ENCODE peak calls at places on chromosomes 6 and 20, in nine cellular contexts. One of them, this sample, is unnamed.

GRCh38 chr6:83867527-83868161 is 8.2 kb downstream of the CYB5R4 start:
- DNase-seq in uterus: no peak
- DNase-seq in heart left ventricle: peak; percentile 54
- DNase-seq in kidney epithelial cell: no peak
- DNase-seq in mammary epithelial cell: peak; percentile 95
- DNase-seq in heart right ventricle: no peak
- DNase-seq in body of pancreas: no peak
- DNase-seq in Panc1: peak; percentile 95
- DNase-seq in foreskin fibroblast: peak; percentile 57
- DNase-seq in this sample: peak; percentile 32

GRCh38 chr6:37207903-37208456 is 38.0 kb downstream of the PIM1 start:
- DNase-seq in Panc1: peak; percentile 83
- DNase-seq in heart left ventricle: peak; percentile 80
- DNase-seq in heart right ventricle: peak; percentile 73
- DNase-seq in body of pancreas: peak; percentile 85
- DNase-seq in kidney epithelial cell: peak; percentile 29
- DNase-seq in uterus: peak; percentile 60
- DNase-seq in foreskin fibroblast: peak; percentile 32
- DNase-seq in mammary epithelial cell: peak; percentile 77
- DNase-seq in this sample: peak; percentile 88

GRCh38 chr6:43391448-43392031 is 22.1 kb upstream of the ZNF318 start:
- DNase-seq in mammary epithelial cell: no peak
- DNase-seq in heart right ventricle: no peak
- DNase-seq in heart left ventricle: no peak
- DNase-seq in kidney epithelial cell: no peak
- DNase-seq in Panc1: no peak
- DNase-seq in uterus: no peak
- DNase-seq in foreskin fibroblast: no peak
- DNase-seq in body of pancreas: no peak
- DNase-seq in this sample: no peak

GRCh38 chr6:131657630-131658111 is 20.6 kb downstream of the ENPP3 start:
- DNase-seq in Panc1: no peak
- DNase-seq in mammary epithelial cell: peak; percentile 41
- DNase-seq in heart right ventricle: no peak
- DNase-seq in heart left ventricle: no peak
- DNase-seq in uterus: no peak
- DNase-seq in foreskin fibroblast: peak; percentile 41
- DNase-seq in body of pancreas: no peak
- DNase-seq in kidney epithelial cell: no peak
- DNase-seq in this sample: no peak

GRCh38 chr6:35318200-35318844 is 20.7 kb downstream of the DEF6 start:
- DNase-seq in uterus: peak; percentile 82
- DNase-seq in heart right ventricle: peak; percentile 80
- DNase-seq in heart left ventricle: peak; percentile 82
- DNase-seq in mammary epithelial cell: no peak
- DNase-seq in Panc1: no peak
- DNase-seq in body of pancreas: peak; percentile 88
- DNase-seq in kidney epithelial cell: no peak
- DNase-seq in foreskin fibroblast: peak; percentile 74
- DNase-seq in this sample: peak; percentile 97

GRCh38 chr6:15365273-15365687 is 119.4 kb downstream of the JARID2 start:
- DNase-seq in heart left ventricle: peak; percentile 92
- DNase-seq in heart right ventricle: peak; percentile 89
- DNase-seq in kidney epithelial cell: peak; percentile 23
- DNase-seq in mammary epithelial cell: peak; percentile 84
- DNase-seq in body of pancreas: peak; percentile 50
- DNase-seq in uterus: peak; percentile 51
- DNase-seq in foreskin fibroblast: peak; percentile 79
- DNase-seq in Panc1: no peak
- DNase-seq in this sample: peak; percentile 43

GRCh38 chr6:122400121-122400450 is 634 bp downstream of the HSF2 start:
- DNase-seq in kidney epithelial cell: no peak
- DNase-seq in body of pancreas: no peak
- DNase-seq in uterus: no peak
- DNase-seq in heart right ventricle: peak; percentile 24
- DNase-seq in heart left ventricle: no peak
- DNase-seq in Panc1: no peak
- DNase-seq in foreskin fibroblast: peak; percentile 4
- DNase-seq in mammary epithelial cell: no peak
- DNase-seq in this sample: no peak

GRCh38 chr6:119129148-119129967 is 50.9 kb upstream of the FAM184A start:
- DNase-seq in uterus: no peak
- DNase-seq in body of pancreas: no peak
- DNase-seq in kidney epithelial cell: peak; percentile 31
- DNase-seq in Panc1: peak; percentile 56
- DNase-seq in mammary epithelial cell: peak; percentile 53
- DNase-seq in heart left ventricle: no peak
- DNase-seq in foreskin fibroblast: peak; percentile 58
- DNase-seq in heart right ventricle: peak; percentile 30
- DNase-seq in this sample: no peak

GRCh38 chr6:158142789-158143188 is 25.3 kb downstream of the SERAC1 start:
- DNase-seq in heart right ventricle: no peak
- DNase-seq in uterus: no peak
- DNase-seq in Panc1: peak; percentile 61
- DNase-seq in mammary epithelial cell: peak; percentile 93
- DNase-seq in heart left ventricle: no peak
- DNase-seq in kidney epithelial cell: no peak
- DNase-seq in body of pancreas: peak; percentile 27
- DNase-seq in foreskin fibroblast: peak; percentile 77
- DNase-seq in this sample: no peak

GRCh38 chr6:149470948-149471347 is 13.9 kb downstream of the ZC3H12D start:
- DNase-seq in kidney epithelial cell: no peak
- DNase-seq in Panc1: no peak
- DNase-seq in uterus: no peak
- DNase-seq in mammary epithelial cell: no peak
- DNase-seq in heart left ventricle: no peak
- DNase-seq in foreskin fibroblast: no peak
- DNase-seq in body of pancreas: no peak
- DNase-seq in heart right ventricle: no peak
- DNase-seq in this sample: no peak

GRCh38 chr6:53154794-53155193 is 6.2 kb upstream of the GCM1 start:
- DNase-seq in kidney epithelial cell: no peak
- DNase-seq in body of pancreas: no peak
- DNase-seq in foreskin fibroblast: no peak
- DNase-seq in heart right ventricle: no peak
- DNase-seq in uterus: no peak
- DNase-seq in mammary epithelial cell: no peak
- DNase-seq in Panc1: no peak
- DNase-seq in heart left ventricle: no peak
- DNase-seq in this sample: no peak

GRCh38 chr6:64777941-64778785 is 928.9 kb downstream of the EYS start:
- DNase-seq in Panc1: no peak
- DNase-seq in uterus: no peak
- DNase-seq in body of pancreas: no peak
- DNase-seq in foreskin fibroblast: no peak
- DNase-seq in mammary epithelial cell: no peak
- DNase-seq in heart right ventricle: no peak
- DNase-seq in kidney epithelial cell: no peak
- DNase-seq in heart left ventricle: no peak
- DNase-seq in this sample: no peak

GRCh38 chr6:163707385-163708355 is 293.2 kb downstream of the QKI start:
- DNase-seq in heart left ventricle: no peak
- DNase-seq in Panc1: no peak
- DNase-seq in heart right ventricle: no peak
- DNase-seq in mammary epithelial cell: no peak
- DNase-seq in uterus: no peak
- DNase-seq in foreskin fibroblast: no peak
- DNase-seq in body of pancreas: no peak
- DNase-seq in kidney epithelial cell: no peak
- DNase-seq in this sample: no peak

GRCh38 chr6:13851803-13852202 is 37.4 kb upstream of the MCUR1 start:
- DNase-seq in mammary epithelial cell: no peak
- DNase-seq in heart right ventricle: no peak
- DNase-seq in kidney epithelial cell: no peak
- DNase-seq in uterus: no peak
- DNase-seq in body of pancreas: no peak
- DNase-seq in foreskin fibroblast: no peak
- DNase-seq in heart left ventricle: no peak
- DNase-seq in Panc1: no peak
- DNase-seq in this sample: no peak

GRCh38 chr6:11381801-11382513 is 149.5 kb upstream of the NEDD9 start:
- DNase-seq in body of pancreas: no peak
- DNase-seq in kidney epithelial cell: no peak
- DNase-seq in heart right ventricle: peak; percentile 20
- DNase-seq in mammary epithelial cell: no peak
- DNase-seq in heart left ventricle: peak; percentile 47
- DNase-seq in uterus: no peak
- DNase-seq in foreskin fibroblast: no peak
- DNase-seq in Panc1: no peak
- DNase-seq in this sample: no peak

GRCh38 chr6:111789593-111789992 is 83.7 kb downstream of the FYN start:
- DNase-seq in mammary epithelial cell: no peak
- DNase-seq in uterus: peak; percentile 46
- DNase-seq in kidney epithelial cell: no peak
- DNase-seq in heart left ventricle: peak; percentile 60
- DNase-seq in foreskin fibroblast: peak; percentile 54
- DNase-seq in Panc1: no peak
- DNase-seq in body of pancreas: no peak
- DNase-seq in heart right ventricle: peak; percentile 39
- DNase-seq in this sample: no peak

DNA sequence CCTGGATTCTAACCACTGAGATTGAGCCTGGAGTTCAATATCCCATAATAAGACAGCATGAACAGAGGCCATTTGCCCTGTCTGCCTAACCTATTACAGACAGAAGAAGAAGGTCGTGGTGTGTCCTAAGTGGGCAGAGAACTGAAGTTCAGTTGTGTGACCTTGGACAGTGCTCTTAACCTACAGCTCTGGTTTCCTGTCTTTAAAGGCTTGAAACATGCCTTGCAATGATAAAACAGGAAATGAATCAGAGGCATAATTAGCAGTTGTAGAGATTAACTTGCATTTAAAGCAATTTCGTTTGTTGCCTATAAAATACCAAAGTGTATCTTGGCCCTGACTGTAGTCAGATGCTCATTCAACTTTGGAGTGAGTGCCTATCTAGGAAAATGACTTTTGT is 507.2 kb upstream of the CHD6 start:
- DNase-seq in uterus: no peak
- DNase-seq in heart left ventricle: no peak
- DNase-seq in foreskin fibroblast: no peak
- DNase-seq in mammary epithelial cell: no peak
- DNase-seq in body of pancreas: no peak
- DNase-seq in heart right ventricle: no peak
- DNase-seq in kidney epithelial cell: no peak
- DNase-seq in Panc1: no peak
- DNase-seq in this sample: no peak
- TF ChIP-seq CTCF in uterus: no peak
- TF ChIP-seq CTCF in heart left ventricle: no peak
- TF ChIP-seq CTCF in foreskin fibroblast: no peak
- TF ChIP-seq CTCF in mammary epithelial cell: no peak
- TF ChIP-seq CTCF in body of pancreas: no peak
- TF ChIP-seq CTCF in heart right ventricle: no peak
- TF ChIP-seq CTCF in kidney epithelial cell: no peak
- TF ChIP-seq CTCF in Panc1: no peak
- TF ChIP-seq CTCF in this sample: no peak

DNA sequence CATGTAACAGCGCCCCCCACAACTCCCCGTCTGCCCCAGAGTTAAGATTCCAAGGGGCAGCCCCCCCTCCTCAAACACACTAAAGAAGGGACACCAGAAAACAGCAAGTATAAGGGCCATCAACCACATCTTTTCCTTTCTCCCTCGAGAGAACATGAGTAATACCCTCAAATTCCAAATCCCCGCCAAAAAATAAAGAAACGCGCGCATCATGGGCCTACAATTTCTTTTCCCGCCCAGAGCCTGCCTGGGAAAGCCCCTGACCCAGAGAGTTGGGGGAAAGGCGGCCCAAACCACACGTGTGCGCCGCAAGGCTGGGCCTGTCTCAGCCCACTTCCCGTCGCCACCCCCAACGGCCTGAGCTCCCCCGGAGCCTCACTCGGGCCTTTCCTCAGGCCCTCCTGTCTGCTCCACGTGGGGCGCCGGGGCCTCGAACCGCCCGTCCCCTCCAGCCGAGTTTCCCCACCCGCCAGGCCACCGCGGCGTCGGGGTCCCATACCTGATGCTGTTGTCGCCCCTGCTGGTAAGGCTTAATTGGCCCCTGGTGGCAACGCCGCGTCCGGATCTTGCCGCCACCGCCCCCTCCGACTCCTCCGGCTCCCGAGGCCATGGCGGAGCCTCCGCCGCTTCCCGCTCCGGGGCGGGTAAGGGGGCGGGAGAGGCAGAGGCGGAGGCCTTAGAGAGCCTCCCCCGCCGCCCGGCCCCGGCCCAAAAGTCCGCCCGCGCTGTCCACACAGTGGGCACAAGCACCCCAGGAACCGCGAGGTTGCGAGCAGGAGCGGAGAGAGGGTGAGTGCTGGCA is 746 bp downstream of the NUP153 start:
- DNase-seq in foreskin fibroblast: no peak
- DNase-seq in Panc1: no peak
- DNase-seq in body of pancreas: peak; percentile 50
- DNase-seq in uterus: peak; percentile 56
- DNase-seq in kidney epithelial cell: no peak
- DNase-seq in mammary epithelial cell: peak; percentile 82
- DNase-seq in heart right ventricle: peak; percentile 61
- DNase-seq in heart left ventricle: peak; percentile 63
- DNase-seq in this sample: peak; percentile 68
- TF ChIP-seq CTCF in foreskin fibroblast: no peak
- TF ChIP-seq CTCF in Panc1: peak; percentile 46
- TF ChIP-seq CTCF in body of pancreas: no peak
- TF ChIP-seq CTCF in uterus: no peak
- TF ChIP-seq CTCF in kidney epithelial cell: peak; percentile 13
- TF ChIP-seq CTCF in mammary epithelial cell: no peak
- TF ChIP-seq CTCF in heart right ventricle: no peak
- TF ChIP-seq CTCF in heart left ventricle: no peak
- TF ChIP-seq CTCF in this sample: no peak

DNA sequence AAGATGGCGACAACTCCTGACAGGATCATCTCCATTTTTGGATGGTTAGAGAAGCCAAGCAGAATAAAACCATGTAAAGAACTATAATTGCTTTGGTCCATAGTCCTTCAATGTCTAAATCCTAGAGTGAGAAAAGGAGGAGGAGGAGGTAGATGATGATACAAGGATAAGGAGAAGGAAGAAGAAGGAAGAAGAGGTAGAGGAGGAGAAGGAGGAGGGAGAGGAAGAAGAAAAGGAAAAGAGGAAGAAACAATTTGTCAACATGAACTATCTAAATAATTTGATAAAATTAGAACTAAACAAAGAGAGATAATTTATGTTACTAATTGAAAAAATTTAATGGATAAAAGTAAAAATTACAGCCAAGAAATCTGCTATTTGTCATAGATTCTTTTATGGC is at the start of gene OR2W1:
- DNase-seq in Panc1: no peak
- DNase-seq in heart right ventricle: no peak
- DNase-seq in kidney epithelial cell: no peak
- DNase-seq in uterus: no peak
- DNase-seq in mammary epithelial cell: no peak
- DNase-seq in foreskin fibroblast: no peak
- DNase-seq in heart left ventricle: no peak
- DNase-seq in body of pancreas: no peak
- DNase-seq in this sample: no peak
- TF ChIP-seq CTCF in Panc1: no peak
- TF ChIP-seq CTCF in heart right ventricle: no peak
- TF ChIP-seq CTCF in kidney epithelial cell: no peak
- TF ChIP-seq CTCF in uterus: no peak
- TF ChIP-seq CTCF in mammary epithelial cell: no peak
- TF ChIP-seq CTCF in foreskin fibroblast: no peak
- TF ChIP-seq CTCF in heart left ventricle: no peak
- TF ChIP-seq CTCF in body of pancreas: no peak
- TF ChIP-seq CTCF in this sample: no peak

DNA sequence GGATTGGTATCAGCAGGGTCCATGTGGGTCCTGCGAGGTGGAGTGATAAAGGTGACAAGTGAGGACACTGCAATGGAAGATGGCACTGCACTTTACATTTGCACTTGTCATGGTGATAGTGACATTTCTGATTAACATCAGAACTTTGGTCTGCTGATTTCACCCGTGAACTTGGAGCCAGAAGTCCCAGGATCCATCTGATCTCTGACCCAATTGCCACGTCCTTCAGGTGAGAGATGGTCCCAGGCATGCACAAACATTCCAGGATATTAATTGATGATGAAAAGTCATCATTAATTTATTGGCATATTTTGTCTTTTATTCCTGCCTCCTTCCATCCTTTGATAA is 9.8 kb upstream of the GHRH start:
- DNase-seq in heart right ventricle: no peak
- DNase-seq in Panc1: no peak
- DNase-seq in heart left ventricle: no peak
- DNase-seq in uterus: no peak
- DNase-seq in mammary epithelial cell: no peak
- DNase-seq in foreskin fibroblast: no peak
- DNase-seq in kidney epithelial cell: no peak
- DNase-seq in body of pancreas: no peak
- DNase-seq in this sample: no peak
- TF ChIP-seq CTCF in heart right ventricle: no peak
- TF ChIP-seq CTCF in Panc1: no peak
- TF ChIP-seq CTCF in heart left ventricle: no peak
- TF ChIP-seq CTCF in uterus: no peak
- TF ChIP-seq CTCF in mammary epithelial cell: no peak
- TF ChIP-seq CTCF in foreskin fibroblast: no peak
- TF ChIP-seq CTCF in kidney epithelial cell: no peak
- TF ChIP-seq CTCF in body of pancreas: no peak
- TF ChIP-seq CTCF in this sample: no peak

This sample was measured in glutamatergic neuron.